ENCODE peak calls at places on chromosomes 12 and 14, in seven cellular contexts. One of them, this sample, is unnamed.

GRCh38 chr12:46395308-46395707 is 22.7 kb upstream of the SLC38A2 start:
- DNase-seq in endothelial cell: no peak
- DNase-seq in stomach: no peak
- DNase-seq in MCF 10A: no peak
- DNase-seq in CD8-positive, alpha-beta T cell: no peak
- DNase-seq in brain microvascular endothelial cell: no peak
- DNase-seq in WTC11: no peak
- DNase-seq in this sample: no peak

GRCh38 chr14:99003646-99004045 is 268.4 kb downstream of the BCL11B start:
- DNase-seq in stomach: no peak
- DNase-seq in endothelial cell: no peak
- DNase-seq in brain microvascular endothelial cell: no peak
- DNase-seq in MCF 10A: no peak
- DNase-seq in CD8-positive, alpha-beta T cell: no peak
- DNase-seq in WTC11: no peak
- DNase-seq in this sample: no peak

GRCh38 chr12:48937170-48937569 is 11.9 kb upstream of the FKBP11 start:
- DNase-seq in endothelial cell: peak; percentile 12
- DNase-seq in MCF 10A: no peak
- DNase-seq in WTC11: peak; percentile 32
- DNase-seq in brain microvascular endothelial cell: no peak
- DNase-seq in stomach: no peak
- DNase-seq in CD8-positive, alpha-beta T cell: no peak
- DNase-seq in this sample: no peak

GRCh38 chr12:8664228-8664963 is 1.8 kb upstream of the MFAP5 start:
- DNase-seq in WTC11: no peak
- DNase-seq in endothelial cell: no peak
- DNase-seq in stomach: no peak
- DNase-seq in brain microvascular endothelial cell: no peak
- DNase-seq in CD8-positive, alpha-beta T cell: no peak
- DNase-seq in MCF 10A: no peak
- DNase-seq in this sample: no peak

GRCh38 chr12:102851246-102851645 is 65.8 kb downstream of the PAH start:
- DNase-seq in WTC11: no peak
- DNase-seq in endothelial cell: no peak
- DNase-seq in brain microvascular endothelial cell: no peak
- DNase-seq in CD8-positive, alpha-beta T cell: no peak
- DNase-seq in stomach: no peak
- DNase-seq in MCF 10A: no peak
- DNase-seq in this sample: no peak

GRCh38 chr14:102317564-102318248 is 1.8 kb upstream of the ZNF839 start:
- DNase-seq in MCF 10A: peak; percentile 66
- DNase-seq in stomach: no peak
- DNase-seq in endothelial cell: no peak
- DNase-seq in WTC11: no peak
- DNase-seq in CD8-positive, alpha-beta T cell: peak; percentile 33
- DNase-seq in brain microvascular endothelial cell: no peak
- DNase-seq in this sample: no peak

GRCh38 chr12:70487440-70487839 is 121.3 kb downstream of the KCNMB4 start:
- DNase-seq in brain microvascular endothelial cell: no peak
- DNase-seq in WTC11: no peak
- DNase-seq in endothelial cell: no peak
- DNase-seq in stomach: no peak
- DNase-seq in CD8-positive, alpha-beta T cell: no peak
- DNase-seq in MCF 10A: no peak
- DNase-seq in this sample: no peak

GRCh38 chr12:106386836-106387555 is 29.4 kb downstream of the POLR3B start:
- DNase-seq in stomach: no peak
- DNase-seq in CD8-positive, alpha-beta T cell: no peak
- DNase-seq in endothelial cell: no peak
- DNase-seq in MCF 10A: no peak
- DNase-seq in brain microvascular endothelial cell: no peak
- DNase-seq in WTC11: no peak
- DNase-seq in this sample: no peak

GRCh38 chr14:68685419-68686211 is 107.3 kb downstream of the ZFP36L1 start:
- DNase-seq in WTC11: no peak
- DNase-seq in stomach: no peak
- DNase-seq in CD8-positive, alpha-beta T cell: peak; percentile 94
- DNase-seq in brain microvascular endothelial cell: peak; percentile 63
- DNase-seq in MCF 10A: peak; percentile 91
- DNase-seq in endothelial cell: no peak
- DNase-seq in this sample: no peak

GRCh38 chr12:109981311-109981710 is 14.9 kb downstream of the GIT2 start:
- DNase-seq in MCF 10A: no peak
- DNase-seq in endothelial cell: no peak
- DNase-seq in CD8-positive, alpha-beta T cell: no peak
- DNase-seq in WTC11: no peak
- DNase-seq in stomach: no peak
- DNase-seq in brain microvascular endothelial cell: no peak
- DNase-seq in this sample: no peak

GRCh38 chr12:54419088-54419887 is at the start of gene ITGA5:
- DNase-seq in CD8-positive, alpha-beta T cell: peak; percentile 27
- DNase-seq in MCF 10A: peak; percentile 86
- DNase-seq in stomach: peak; percentile 66
- DNase-seq in brain microvascular endothelial cell: peak; percentile 53
- DNase-seq in WTC11: peak; percentile 62
- DNase-seq in endothelial cell: peak; percentile 54
- DNase-seq in this sample: no peak

GRCh38 chr14:90545966-90546751 is 149.3 kb downstream of the CALM1 start:
- DNase-seq in brain microvascular endothelial cell: no peak
- DNase-seq in MCF 10A: no peak
- DNase-seq in stomach: peak; percentile 53
- DNase-seq in CD8-positive, alpha-beta T cell: no peak
- DNase-seq in WTC11: no peak
- DNase-seq in endothelial cell: no peak
- DNase-seq in this sample: peak; percentile 58

GRCh38 chr14:30873308-30874119 is 845 bp upstream of the COCH start:
- DNase-seq in brain microvascular endothelial cell: no peak
- DNase-seq in CD8-positive, alpha-beta T cell: no peak
- DNase-seq in endothelial cell: no peak
- DNase-seq in MCF 10A: no peak
- DNase-seq in WTC11: no peak
- DNase-seq in stomach: no peak
- DNase-seq in this sample: no peak

GRCh38 chr14:30874999-30875787 is 834 bp downstream of the COCH start:
- DNase-seq in CD8-positive, alpha-beta T cell: no peak
- DNase-seq in WTC11: peak; percentile 53
- DNase-seq in stomach: no peak
- DNase-seq in MCF 10A: no peak
- DNase-seq in endothelial cell: peak; percentile 21
- DNase-seq in brain microvascular endothelial cell: no peak
- DNase-seq in this sample: no peak

GRCh38 chr14:30875788-30876053 is 1.4 kb downstream of the COCH start:
- DNase-seq in WTC11: no peak
- DNase-seq in MCF 10A: no peak
- DNase-seq in brain microvascular endothelial cell: no peak
- DNase-seq in stomach: no peak
- DNase-seq in CD8-positive, alpha-beta T cell: no peak
- DNase-seq in endothelial cell: no peak
- DNase-seq in this sample: no peak

GRCh38 chr14:30872602-30873001 is 1.8 kb upstream of the COCH start:
- DNase-seq in brain microvascular endothelial cell: no peak
- DNase-seq in WTC11: no peak
- DNase-seq in stomach: no peak
- DNase-seq in endothelial cell: no peak
- DNase-seq in MCF 10A: no peak
- DNase-seq in CD8-positive, alpha-beta T cell: no peak
- DNase-seq in this sample: no peak

DNA sequence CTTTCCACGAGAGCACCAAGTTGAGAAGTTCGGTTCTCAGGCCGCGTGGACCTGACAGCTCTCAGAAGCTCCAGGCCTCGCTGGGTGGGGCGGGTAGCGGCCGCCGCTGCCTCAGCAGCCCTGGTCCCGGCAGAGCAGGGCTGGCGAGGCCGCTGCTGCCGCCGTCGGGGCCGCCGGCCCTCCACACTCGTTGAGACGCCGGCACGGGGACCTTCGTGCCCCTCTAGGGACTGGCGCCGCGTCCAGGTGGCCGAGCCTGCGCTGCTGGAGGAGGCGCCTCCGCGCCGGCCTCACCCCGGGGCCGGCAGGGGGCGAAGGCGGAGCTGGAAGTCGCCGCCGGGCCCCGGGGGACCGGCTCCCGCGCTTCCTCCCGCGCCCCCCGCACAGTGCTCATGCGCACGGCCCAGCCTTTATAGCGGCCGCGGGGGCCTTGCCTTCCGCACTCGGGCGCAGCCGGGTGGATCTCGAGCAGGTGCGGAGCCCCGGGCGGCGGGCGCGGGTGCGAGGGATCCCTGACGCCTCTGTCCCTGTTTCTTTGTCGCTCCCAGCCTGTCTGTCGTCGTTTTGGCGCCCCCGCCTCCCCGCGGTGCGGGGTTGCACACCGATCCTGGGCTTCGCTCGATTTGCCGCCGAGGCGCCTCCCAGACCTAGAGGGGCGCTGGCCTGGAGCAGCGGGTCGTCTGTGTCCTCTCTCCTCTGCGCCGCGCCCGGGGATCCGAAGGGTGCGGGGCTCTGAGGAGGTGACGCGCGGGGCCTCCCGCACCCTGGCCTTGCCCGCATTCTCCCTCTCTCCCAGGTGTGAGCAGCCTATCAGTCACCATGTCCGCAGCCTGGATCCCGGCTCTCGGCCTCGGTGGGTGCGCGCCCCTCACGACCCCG is at the start of gene COCH:
- DNase-seq in CD8-positive, alpha-beta T cell: peak; percentile 20
- DNase-seq in WTC11: peak; percentile 59
- DNase-seq in MCF 10A: no peak
- DNase-seq in brain microvascular endothelial cell: no peak
- DNase-seq in stomach: peak; percentile 50
- DNase-seq in endothelial cell: peak; percentile 52
- DNase-seq in this sample: peak; percentile 81
- TF ChIP-seq CTCF in CD8-positive, alpha-beta T cell: no peak
- TF ChIP-seq CTCF in WTC11: peak; percentile 17
- TF ChIP-seq CTCF in MCF 10A: no peak
- TF ChIP-seq CTCF in brain microvascular endothelial cell: no peak
- TF ChIP-seq CTCF in stomach: peak; percentile 35
- TF ChIP-seq CTCF in endothelial cell: peak; percentile 42
- TF ChIP-seq CTCF in this sample: peak; percentile 63

DNA sequence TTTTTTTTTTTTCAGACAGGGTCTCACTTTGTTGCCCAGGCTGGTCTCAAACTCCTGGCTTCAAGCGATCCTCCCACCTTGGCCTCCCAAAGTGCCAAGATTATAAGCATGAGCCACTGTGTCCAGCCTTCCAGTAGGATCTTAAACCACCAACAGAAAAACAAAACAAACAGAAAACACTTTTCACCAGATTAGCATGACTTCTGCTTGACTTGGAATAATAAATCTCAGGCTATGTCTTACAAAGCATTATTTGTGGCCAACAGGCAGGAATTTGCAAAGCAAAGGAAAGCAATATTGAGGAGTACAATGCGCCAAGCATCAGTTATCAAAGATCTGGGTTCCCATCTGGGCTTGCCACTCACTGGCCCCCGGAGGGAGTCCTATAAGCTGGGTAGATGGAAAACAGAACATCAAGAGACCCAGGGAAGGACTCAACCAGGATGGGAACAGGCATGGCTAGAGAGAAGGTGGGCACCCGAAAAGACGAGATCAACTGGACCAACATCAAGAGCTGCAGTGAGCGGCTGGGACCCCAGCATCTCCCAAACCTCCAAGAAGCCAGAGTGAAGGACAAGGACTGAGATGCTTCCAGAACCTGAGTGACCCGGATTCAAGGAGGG is 101.3 kb downstream of the TMEM30B start:
- DNase-seq in MCF 10A: no peak
- DNase-seq in endothelial cell: no peak
- DNase-seq in stomach: no peak
- DNase-seq in CD8-positive, alpha-beta T cell: no peak
- DNase-seq in WTC11: no peak
- DNase-seq in brain microvascular endothelial cell: no peak
- DNase-seq in this sample: no peak
- TF ChIP-seq CTCF in MCF 10A: no peak
- TF ChIP-seq CTCF in endothelial cell: no peak
- TF ChIP-seq CTCF in stomach: no peak
- TF ChIP-seq CTCF in CD8-positive, alpha-beta T cell: no peak
- TF ChIP-seq CTCF in WTC11: no peak
- TF ChIP-seq CTCF in brain microvascular endothelial cell: peak; percentile 7
- TF ChIP-seq CTCF in this sample: no peak

GRCh38 chr14:63852271-63852816 is 460 bp upstream of the SYNE2 start:
- DNase-seq in WTC11: no peak
- DNase-seq in brain microvascular endothelial cell: no peak
- DNase-seq in MCF 10A: no peak
- DNase-seq in stomach: no peak
- DNase-seq in endothelial cell: no peak
- DNase-seq in CD8-positive, alpha-beta T cell: no peak
- DNase-seq in this sample: no peak

GRCh38 chr14:63855272-63855671 is 2.5 kb downstream of the SYNE2 start:
- DNase-seq in endothelial cell: no peak
- DNase-seq in brain microvascular endothelial cell: no peak
- DNase-seq in CD8-positive, alpha-beta T cell: no peak
- DNase-seq in WTC11: no peak
- DNase-seq in stomach: no peak
- DNase-seq in MCF 10A: no peak
- DNase-seq in this sample: no peak

GRCh38 chr14:63853831-63854293 is 1.1 kb downstream of the SYNE2 start:
- DNase-seq in stomach: peak; percentile 65
- DNase-seq in WTC11: peak; percentile 30
- DNase-seq in MCF 10A: peak; percentile 90
- DNase-seq in CD8-positive, alpha-beta T cell: peak; percentile 54
- DNase-seq in brain microvascular endothelial cell: peak; percentile 23
- DNase-seq in endothelial cell: peak; percentile 30
- DNase-seq in this sample: no peak

GRCh38 chr14:63854330-63854729 is 1.5 kb downstream of the SYNE2 start:
- DNase-seq in brain microvascular endothelial cell: no peak
- DNase-seq in WTC11: no peak
- DNase-seq in stomach: no peak
- DNase-seq in endothelial cell: no peak
- DNase-seq in MCF 10A: no peak
- DNase-seq in CD8-positive, alpha-beta T cell: no peak
- DNase-seq in this sample: no peak

GRCh38 chr14:63852817-63853730 is at the start of gene SYNE2:
- DNase-seq in stomach: peak; percentile 85
- DNase-seq in CD8-positive, alpha-beta T cell: peak; percentile 77
- DNase-seq in MCF 10A: peak; percentile 77
- DNase-seq in WTC11: peak; percentile 89
- DNase-seq in brain microvascular endothelial cell: peak; percentile 40
- DNase-seq in endothelial cell: peak; percentile 77
- DNase-seq in this sample: peak; percentile 83
- TF ChIP-seq CTCF in stomach: peak; percentile 7
- TF ChIP-seq CTCF in CD8-positive, alpha-beta T cell: peak; percentile 19
- TF ChIP-seq CTCF in MCF 10A: no peak
- TF ChIP-seq CTCF in WTC11: no peak
- TF ChIP-seq CTCF in brain microvascular endothelial cell: peak; percentile 14
- TF ChIP-seq CTCF in endothelial cell: no peak
- TF ChIP-seq CTCF in this sample: no peak

DNA sequence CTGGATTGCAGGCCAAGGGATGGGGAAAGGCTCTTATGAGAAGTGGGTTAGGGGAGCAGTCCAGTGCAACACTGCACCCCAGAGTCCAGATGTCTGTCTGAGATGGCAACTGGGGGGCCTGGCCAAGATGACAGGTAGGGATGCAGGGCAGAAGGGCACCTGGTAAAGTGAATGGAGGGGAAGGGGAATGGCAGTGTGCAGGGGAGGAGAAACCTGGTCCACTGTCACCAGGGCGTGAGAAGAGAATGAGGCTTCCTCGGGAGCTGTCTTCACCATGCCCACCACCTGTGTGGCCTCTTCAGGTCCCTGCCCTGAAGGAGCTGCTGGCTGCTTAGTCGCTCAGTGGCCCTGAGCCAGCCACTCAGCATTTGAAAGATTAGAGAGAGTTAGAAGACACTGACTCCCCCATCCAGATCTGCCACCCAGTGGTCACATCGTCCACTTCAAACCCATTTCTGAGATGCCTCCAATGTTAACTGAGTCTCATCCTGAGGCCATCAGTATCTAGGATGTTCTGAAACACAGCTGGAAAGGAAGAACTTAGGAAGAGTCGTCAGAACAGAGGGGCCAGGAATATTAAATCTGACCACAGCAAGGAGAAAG is 57.3 kb downstream of the PLEKHG3 start:
- DNase-seq in WTC11: no peak
- DNase-seq in stomach: no peak
- DNase-seq in CD8-positive, alpha-beta T cell: no peak
- DNase-seq in endothelial cell: no peak
- DNase-seq in brain microvascular endothelial cell: peak; percentile 15
- DNase-seq in MCF 10A: no peak
- DNase-seq in this sample: no peak
- TF ChIP-seq CTCF in WTC11: no peak
- TF ChIP-seq CTCF in stomach: no peak
- TF ChIP-seq CTCF in CD8-positive, alpha-beta T cell: no peak
- TF ChIP-seq CTCF in endothelial cell: no peak
- TF ChIP-seq CTCF in brain microvascular endothelial cell: no peak
- TF ChIP-seq CTCF in MCF 10A: peak; percentile 28
- TF ChIP-seq CTCF in this sample: no peak

This sample was measured in glutamatergic neuron.